ENCODE peak calls at places on chromosome 17, in four cellular contexts. One of them, this sample, is unnamed. For H3K9me3, the result is how much of the 10 kb centered on the place peaks cover.

GRCh38 chr17:79622201-79622601 is 11.3 kb upstream of the RBFOX3 start:
- DNase-seq in sigmoid colon: peak
- DNase-seq in heart left ventricle: no peak
- DNase-seq in OCI-LY7: no peak
- DNase-seq in this sample: no peak

GRCh38 chr17:3020381-3020780 is 43.0 kb downstream of the OR1D5 start:
- DNase-seq in sigmoid colon: peak
- DNase-seq in heart left ventricle: peak
- DNase-seq in OCI-LY7: no peak
- DNase-seq in this sample: no peak

GRCh38 chr17:13561606-13562270 is 40.0 kb downstream of the HS3ST3A1 start:
- DNase-seq in sigmoid colon: no peak
- DNase-seq in heart left ventricle: no peak
- DNase-seq in OCI-LY7: no peak
- DNase-seq in this sample: no peak

GRCh38 chr17:34226011-34226410 is 29.1 kb upstream of the CCL2 start:
- DNase-seq in sigmoid colon: no peak
- DNase-seq in heart left ventricle: no peak
- DNase-seq in OCI-LY7: no peak
- DNase-seq in this sample: no peak

GRCh38 chr17:1714488-1714979 is 4.4 kb upstream of the TLCD2 start:
- DNase-seq in sigmoid colon: peak
- DNase-seq in heart left ventricle: peak
- DNase-seq in OCI-LY7: no peak
- DNase-seq in this sample: no peak

GRCh38 chr17:28878158-28878910 is 19.2 kb downstream of the FLOT2 start:
- DNase-seq in sigmoid colon: no peak
- DNase-seq in heart left ventricle: no peak
- DNase-seq in OCI-LY7: no peak
- DNase-seq in this sample: no peak

GRCh38 chr17:20266806-20267458 is 200.4 kb downstream of the LGALS9B start:
- DNase-seq in sigmoid colon: no peak
- DNase-seq in heart left ventricle: no peak
- DNase-seq in OCI-LY7: no peak
- DNase-seq in this sample: no peak

GRCh38 chr17:67845374-67845773 is 20.1 kb downstream of the BPTF start:
- DNase-seq in sigmoid colon: no peak
- DNase-seq in heart left ventricle: no peak
- DNase-seq in OCI-LY7: no peak
- DNase-seq in this sample: no peak

GRCh38 chr17:77853208-77853977 is 105.1 kb upstream of the TNRC6C start:
- DNase-seq in sigmoid colon: no peak
- DNase-seq in heart left ventricle: no peak
- DNase-seq in OCI-LY7: no peak
- DNase-seq in this sample: no peak

GRCh38 chr17:72219136-72219823 is 98.5 kb downstream of the SOX9 start:
- DNase-seq in sigmoid colon: no peak
- DNase-seq in heart left ventricle: no peak
- DNase-seq in OCI-LY7: no peak
- DNase-seq in this sample: no peak

GRCh38 chr17:28488884-28489276 is 15.4 kb downstream of the SLC13A2 start:
- DNase-seq in sigmoid colon: no peak
- DNase-seq in heart left ventricle: no peak
- DNase-seq in OCI-LY7: no peak
- DNase-seq in this sample: no peak

GRCh38 chr17:36629252-36629847 is 28.0 kb downstream of the MRM1 start:
- DNase-seq in sigmoid colon: peak
- DNase-seq in heart left ventricle: peak
- DNase-seq in OCI-LY7: peak
- DNase-seq in this sample: peak

GRCh38 chr17:31527606-31528005 is 136.1 kb downstream of the RAB11FIP4 start:
- DNase-seq in sigmoid colon: no peak
- DNase-seq in heart left ventricle: no peak
- DNase-seq in OCI-LY7: no peak
- DNase-seq in this sample: no peak

GRCh38 chr17:72422505-72423285 is 301.9 kb downstream of the SOX9 start:
- DNase-seq in sigmoid colon: peak
- DNase-seq in heart left ventricle: no peak
- DNase-seq in OCI-LY7: peak
- DNase-seq in this sample: no peak

GRCh38 chr17:72778161-72779151 is 314.0 kb downstream of the SLC39A11 start:
- DNase-seq in sigmoid colon: no peak
- DNase-seq in heart left ventricle: no peak
- DNase-seq in OCI-LY7: no peak
- DNase-seq in this sample: no peak

GRCh38 chr17:42441717-42442565 is 16.7 kb upstream of the ATP6V0A1 start:
- DNase-seq in sigmoid colon: no peak
- DNase-seq in heart left ventricle: no peak
- DNase-seq in OCI-LY7: no peak
- DNase-seq in this sample: no peak

GRCh38 chr17:19262650-19263620 is 25.8 kb downstream of the EPN2 start:
- DNase-seq in sigmoid colon: peak
- DNase-seq in heart left ventricle: no peak
- DNase-seq in OCI-LY7: no peak
- DNase-seq in this sample: no peak

GRCh38 chr17:37413875-37414519 is 7.3 kb downstream of the TADA2A start:
- DNase-seq in sigmoid colon: no peak
- DNase-seq in heart left ventricle: no peak
- DNase-seq in OCI-LY7: no peak
- DNase-seq in this sample: no peak

GRCh38 chr17:30422171-30422570 is 43.4 kb downstream of the CPD start:
- DNase-seq in sigmoid colon: no peak
- DNase-seq in heart left ventricle: no peak
- DNase-seq in OCI-LY7: no peak
- DNase-seq in this sample: no peak

GRCh38 chr17:68777856-68778694 is 176.9 kb upstream of the FAM20A start:
- DNase-seq in sigmoid colon: no peak
- DNase-seq in heart left ventricle: no peak
- DNase-seq in OCI-LY7: no peak
- DNase-seq in this sample: no peak

GRCh38 chr17:81665205-81666091 is 957 bp downstream of the OXLD1 start:
- DNase-seq in sigmoid colon: peak
- DNase-seq in heart left ventricle: no peak
- DNase-seq in OCI-LY7: peak
- DNase-seq in this sample: peak

GRCh38 chr17:78684026-78684425 is 98.0 kb downstream of the CYTH1 start:
- DNase-seq in sigmoid colon: no peak
- DNase-seq in heart left ventricle: no peak
- DNase-seq in OCI-LY7: no peak
- DNase-seq in this sample: no peak

GRCh38 chr17:50213026-50214015 is 11.9 kb upstream of the COL1A1 start:
- DNase-seq in sigmoid colon: no peak
- DNase-seq in heart left ventricle: no peak
- DNase-seq in OCI-LY7: peak
- DNase-seq in this sample: no peak

GRCh38 chr17:48023408-48024148 is 14.0 kb downstream of the COPZ2 start:
- DNase-seq in sigmoid colon: peak
- DNase-seq in heart left ventricle: peak
- DNase-seq in OCI-LY7: peak
- DNase-seq in this sample: peak

GRCh38 chr17:412211-413015 is 59.8 kb upstream of the RPH3AL start:
- DNase-seq in sigmoid colon: no peak
- DNase-seq in heart left ventricle: no peak
- DNase-seq in OCI-LY7: peak
- DNase-seq in this sample: peak

GRCh38 chr17:80779961-80780380 is 211.7 kb upstream of the CHMP6 start:
- DNase-seq in sigmoid colon: peak
- DNase-seq in heart left ventricle: no peak
- DNase-seq in OCI-LY7: no peak
- DNase-seq in this sample: no peak

GRCh38 chr17:66200685-66201092 is 8.8 kb upstream of the CEP112 start:
- DNase-seq in sigmoid colon: no peak
- DNase-seq in heart left ventricle: no peak
- DNase-seq in OCI-LY7: peak
- DNase-seq in this sample: no peak

GRCh38 chr17:72099919-72100318 is 20.9 kb upstream of the SOX9 start:
- DNase-seq in sigmoid colon: no peak
- DNase-seq in heart left ventricle: no peak
- DNase-seq in OCI-LY7: no peak
- DNase-seq in this sample: no peak

GRCh38 chr17:76078859-76079576 is at the start of gene ZACN:
- DNase-seq in sigmoid colon: no peak
- DNase-seq in heart left ventricle: no peak
- DNase-seq in OCI-LY7: no peak
- DNase-seq in this sample: no peak

GRCh38 chr17:17851603-17852002 is 14.8 kb upstream of the SREBF1 start:
- DNase-seq in sigmoid colon: no peak
- DNase-seq in heart left ventricle: no peak
- DNase-seq in OCI-LY7: no peak
- DNase-seq in this sample: no peak

GRCh38 chr17:17849147-17849820 is 12.5 kb upstream of the SREBF1 start:
- DNase-seq in sigmoid colon: peak
- DNase-seq in heart left ventricle: peak
- DNase-seq in OCI-LY7: no peak
- DNase-seq in this sample: peak

GRCh38 chr17:17851101-17851500 is 14.3 kb upstream of the SREBF1 start:
- DNase-seq in sigmoid colon: no peak
- DNase-seq in heart left ventricle: no peak
- DNase-seq in OCI-LY7: no peak
- DNase-seq in this sample: no peak

GRCh38 chr17:17848311-17848710 is 11.5 kb upstream of the SREBF1 start:
- DNase-seq in sigmoid colon: no peak
- DNase-seq in heart left ventricle: no peak
- DNase-seq in OCI-LY7: no peak
- DNase-seq in this sample: no peak

GRCh38 chr17:17849863-17850373 is 13.1 kb upstream of the SREBF1 start:
- DNase-seq in sigmoid colon: no peak
- DNase-seq in heart left ventricle: no peak
- DNase-seq in OCI-LY7: peak
- DNase-seq in this sample: peak
- TF ChIP-seq CTCF in sigmoid colon: peak
- TF ChIP-seq CTCF in heart left ventricle: peak
- TF ChIP-seq CTCF in OCI-LY7: peak
- TF ChIP-seq CTCF in this sample: peak

GRCh38 chr17:83145831-83146230 is 66.4 kb downstream of the METRNL start:
- DNase-seq in sigmoid colon: peak
- DNase-seq in heart left ventricle: no peak
- DNase-seq in OCI-LY7: no peak
- DNase-seq in this sample: no peak
- H3K27ac ChIP-seq in sigmoid colon: no peak
- H3K27ac ChIP-seq in heart left ventricle: no peak
- H3K27ac ChIP-seq in OCI-LY7: no peak
- H3K27ac ChIP-seq in this sample: no peak

DNA sequence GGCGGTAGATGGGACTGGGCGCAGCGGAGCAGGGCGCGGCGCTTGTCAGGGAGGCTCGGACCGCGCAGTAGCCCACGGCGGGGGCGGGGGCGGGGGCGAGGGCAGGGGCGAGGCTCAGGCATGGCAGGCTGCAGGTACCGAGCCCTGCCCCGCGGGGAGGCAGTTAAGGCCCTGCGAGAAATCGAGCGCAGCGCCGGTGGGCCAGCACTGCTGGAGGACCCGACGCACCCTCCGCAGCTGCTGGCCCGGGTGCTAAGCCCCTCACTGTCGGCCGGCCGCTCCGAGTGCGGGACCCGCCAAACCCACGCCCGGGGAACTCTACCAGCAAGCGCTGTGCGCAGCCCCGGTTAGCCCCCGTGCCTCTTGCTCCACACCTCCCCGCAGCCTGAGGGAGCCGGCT is 90.2 kb upstream of the RPL38 start:
- DNase-seq in sigmoid colon: no peak
- DNase-seq in heart left ventricle: no peak
- DNase-seq in OCI-LY7: no peak
- DNase-seq in this sample: no peak
- H3K9me3 ChIP-seq in sigmoid colon: under half
- H3K9me3 ChIP-seq in heart left ventricle: under half
- H3K9me3 ChIP-seq in OCI-LY7: under half
- H3K9me3 ChIP-seq in this sample: under half

GRCh38 chr17:39150104-39150634 is 1.3 kb downstream of the PLXDC1 start:
- DNase-seq in sigmoid colon: no peak
- DNase-seq in heart left ventricle: no peak
- DNase-seq in OCI-LY7: no peak
- DNase-seq in this sample: no peak
- TF ChIP-seq CTCF in sigmoid colon: no peak
- TF ChIP-seq CTCF in heart left ventricle: no peak
- TF ChIP-seq CTCF in OCI-LY7: peak
- TF ChIP-seq CTCF in this sample: no peak

DNA sequence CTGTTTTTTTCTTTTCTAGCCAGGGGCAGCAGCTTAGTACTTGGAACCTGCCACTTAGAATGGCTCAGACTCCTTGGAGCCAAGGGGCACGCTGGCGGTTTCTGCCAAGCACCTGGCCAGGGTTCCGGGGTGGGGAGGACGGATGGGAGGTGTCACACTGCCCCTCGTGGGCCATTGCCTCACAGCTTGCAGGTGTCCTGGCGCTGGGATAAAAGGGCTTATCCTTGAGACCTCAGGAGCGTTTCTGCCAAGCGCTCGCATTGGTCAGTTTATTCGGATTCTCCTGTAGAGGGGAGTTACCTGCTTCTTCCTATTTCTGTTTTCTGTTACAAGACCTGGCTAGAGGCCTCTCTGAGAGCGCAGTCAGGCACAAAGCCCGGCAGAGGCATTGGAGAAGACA is 234.6 kb downstream of the MSI2 start:
- DNase-seq in sigmoid colon: peak
- DNase-seq in heart left ventricle: no peak
- DNase-seq in OCI-LY7: no peak
- DNase-seq in this sample: no peak
- H3K27ac ChIP-seq in sigmoid colon: no peak
- H3K27ac ChIP-seq in heart left ventricle: no peak
- H3K27ac ChIP-seq in OCI-LY7: no peak
- H3K27ac ChIP-seq in this sample: no peak

DNA sequence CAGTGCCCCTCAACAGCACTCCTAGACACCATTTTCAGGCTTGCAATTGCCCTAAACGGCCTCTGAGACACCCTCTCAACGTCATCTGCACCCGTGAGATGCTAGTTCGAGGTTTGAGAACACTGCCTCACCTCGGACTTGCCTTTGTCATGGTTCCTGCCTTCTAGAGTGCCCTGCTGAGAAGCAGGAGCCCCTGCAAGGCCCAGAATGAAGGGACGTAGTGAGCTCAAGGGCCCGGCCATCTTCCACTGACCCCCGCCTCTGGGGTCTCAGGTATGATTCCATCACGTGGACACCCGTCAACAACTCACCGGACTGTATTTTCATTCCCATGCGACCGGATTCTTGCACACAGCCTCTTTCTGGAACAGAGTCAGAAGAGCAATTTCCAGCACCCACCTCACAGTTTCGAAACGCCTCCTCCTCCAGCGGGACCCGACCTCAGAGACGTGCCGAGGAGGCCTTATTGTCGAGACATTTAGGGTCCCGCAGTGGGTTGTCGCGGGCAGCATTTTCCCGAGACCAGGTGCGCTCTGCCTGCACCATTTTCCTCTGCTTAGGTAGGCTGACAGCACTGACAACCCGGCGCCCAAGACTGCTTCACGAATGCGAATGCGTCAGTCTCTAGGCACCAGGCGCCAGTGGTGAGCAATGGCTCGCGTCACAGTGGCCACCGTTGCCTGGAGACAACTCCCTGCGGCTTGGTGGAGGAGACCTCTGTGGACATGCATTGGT is 999.9 kb downstream of the KCNJ18 start:
- DNase-seq in sigmoid colon: peak
- DNase-seq in heart left ventricle: no peak
- DNase-seq in OCI-LY7: no peak
- DNase-seq in this sample: no peak
- H3K9me3 ChIP-seq in sigmoid colon: under half
- H3K9me3 ChIP-seq in heart left ventricle: under half
- H3K9me3 ChIP-seq in OCI-LY7: under half
- H3K9me3 ChIP-seq in this sample: under half

This sample was measured in CD4-positive, alpha-beta T cell.